ENCODE peak calls at places on chromosomes 13 and 19, in ten cellular contexts. R is T-helper 9 cell; N is T-cell; I is heart right ventricle; Q is NCI-H2029; F is activated CD8-positive, alpha-beta memory T cell treated with anti-CD3 and anti-CD28 coated beads for 4 hours; L is HAP-1; A is stimulated activated CD4-positive, alpha-beta T cell treated with anti-CD3 and anti-CD28 coated beads, Interleukin-2, amount 100 ng/mL, for 24 hours; W is AG20443; P is fibroblast of pulmonary artery. Z is an unnamed sample.

GRCh38 chr13:50358221-50358620 is 343.0 kb downstream of the KCNRG start:
- DNase-seq in R (no peak), N (no peak), I (no peak), Q (no peak), F (no peak), L (peak), A (no peak), W (no peak), P (peak), Z (no peak)

GRCh38 chr13:41546372-41547252 is 89.3 kb downstream of the RGCC start:
- DNase-seq in R (no peak), N (no peak), I (no peak), Q (no peak), F (no peak), L (no peak), A (no peak), W (peak), P (peak), Z (peak)

GRCh38 chr13:113495494-113496251 is 5.2 kb upstream of the DCUN1D2 start:
- DNase-seq in R (no peak), N (no peak), I (no peak), Q (no peak), F (no peak), L (no peak), A (no peak), W (no peak), P (no peak), Z (peak)

GRCh38 chr19:40150170-40150569 is 41.1 kb upstream of the MAP3K10 start:
- DNase-seq in R (no peak), N (no peak), I (no peak), Q (no peak), F (no peak), L (no peak), A (no peak), W (peak), P (peak), Z (no peak)

GRCh38 chr19:19420570-19421301 is 15.3 kb downstream of the GATAD2A start:
- DNase-seq in R (no peak), N (peak), I (no peak), Q (peak), F (peak), L (no peak), A (no peak), W (no peak), P (no peak), Z (no peak)

GRCh38 chr13:52850396-52851152 is 2.1 kb upstream of the PCDH8 start:
- DNase-seq in R (no peak), N (peak), I (peak), Q (peak), F (no peak), L (peak), A (peak), W (peak), P (peak), Z (peak)

GRCh38 chr19:16078311-16078758 is 2.0 kb downstream of the TPM4 start:
- DNase-seq in R (no peak), N (no peak), I (no peak), Q (no peak), F (no peak), L (peak), A (no peak), W (no peak), P (no peak), Z (peak)

GRCh38 chr13:100646030-100646673 is 28.4 kb downstream of the TMTC4 start:
- DNase-seq in R (no peak), N (no peak), I (no peak), Q (no peak), F (no peak), L (peak), A (no peak), W (peak), P (peak), Z (peak)

GRCh38 chr19:45507864-45508680 is 793 bp downstream of the VASP start:
- DNase-seq in R (peak), N (no peak), I (peak), Q (peak), F (no peak), L (peak), A (peak), W (peak), P (no peak), Z (no peak)

GRCh38 chr13:51844862-51845573 is at the start of gene TMEM272:
- DNase-seq in R (peak), N (no peak), I (peak), Q (peak), F (no peak), L (peak), A (peak), W (peak), P (peak), Z (peak)

GRCh38 chr13:39765801-39766463 is 110.5 kb downstream of the COG6 start:
- DNase-seq in R (no peak), N (peak), I (peak), Q (peak), F (no peak), L (peak), A (peak), W (peak), P (no peak), Z (no peak)

GRCh38 chr19:45821103-45821521 is 6.0 kb upstream of the RSPH6A start:
- DNase-seq in R (no peak), N (no peak), I (no peak), Q (no peak), F (no peak), L (no peak), A (no peak), W (no peak), P (no peak), Z (no peak)

GRCh38 chr19:39362682-39363657 is 20.7 kb downstream of the SAMD4B start:
- DNase-seq in R (no peak), N (no peak), I (no peak), Q (no peak), F (no peak), L (no peak), A (no peak), W (peak), P (peak), Z (peak)

GRCh38 chr19:49340865-49341718 is 5.9 kb downstream of the CD37 start:
- DNase-seq in R (no peak), N (no peak), I (no peak), Q (no peak), F (no peak), L (no peak), A (no peak), W (no peak), P (no peak), Z (no peak)

GRCh38 chr13:25329706-25330105 is 28.3 kb downstream of the NUP58 start:
- DNase-seq in R (no peak), N (no peak), I (no peak), Q (no peak), F (no peak), L (no peak), A (no peak), W (no peak), P (peak), Z (no peak)

GRCh38 chr13:22483276-22483675 is 697.5 kb upstream of the SGCG start:
- DNase-seq in R (no peak), N (no peak), I (no peak), Q (no peak), F (no peak), L (no peak), A (no peak), W (no peak), P (no peak), Z (no peak)

GRCh38 chr19:54024660-54025059 is 33.2 kb downstream of the CACNG6 start:
- DNase-seq in R (no peak), N (no peak), I (no peak), Q (no peak), F (no peak), L (no peak), A (no peak), W (no peak), P (no peak), Z (no peak)

GRCh38 chr19:29085630-29086029 is 127.3 kb downstream of the UQCRFS1 start:
- DNase-seq in R (no peak), N (no peak), I (no peak), Q (no peak), F (no peak), L (no peak), A (no peak), W (no peak), P (no peak), Z (no peak)

Z was measured in cardiac muscle cell.